ENCODE peak calls at places on chromosomes 4 and X, in nine cellular contexts. W is upper lobe of left lung, H is body of pancreas, N is vagina, O is IMR-90, T is endothelial cell of umbilical vein, Q is A549, D is NB4, B is sigmoid colon. L is an unnamed sample.

GRCh38 chrX:44306336-44306735 is 37.1 kb downstream of the EFHC2 start:
- DNase-seq in W (no peak), H (no peak), N (no peak), O (peak; percentile 20), T (no peak), Q (no peak), D (no peak), B (no peak), L (no peak)

GRCh38 chr4:94334519-94334918 is 8.1 kb downstream of the HPGDS start:
- DNase-seq in W (no peak), H (no peak), N (no peak), O (no peak), T (no peak), Q (no peak), D (no peak), B (no peak), L (no peak)

GRCh38 chr4:95552942-95553550 is 4.3 kb upstream of the UNC5C start:
- DNase-seq in W (no peak), H (no peak), N (no peak), O (no peak), T (no peak), Q (no peak), D (no peak), B (no peak), L (no peak)

GRCh38 chr4:78345237-78345636 is 206.3 kb upstream of the ANXA3 start:
- DNase-seq in W (no peak), H (no peak), N (no peak), O (no peak), T (no peak), Q (no peak), D (peak; percentile 25), B (no peak), L (no peak)

GRCh38 chr4:78684196-78685079 is 91.7 kb upstream of the BMP2K start:
- DNase-seq in W (no peak), H (no peak), N (no peak), O (peak; percentile 55), T (peak; percentile 45), Q (no peak), D (no peak), B (no peak), L (no peak)

GRCh38 chr4:138772366-138772765 is 243.2 kb upstream of the NOCT start:
- DNase-seq in W (no peak), H (no peak), N (no peak), O (no peak), T (no peak), Q (no peak), D (no peak), B (no peak), L (no peak)

GRCh38 chrX:37472836-37473235 is 98.6 kb upstream of the LANCL3 start:
- DNase-seq in W (no peak), H (no peak), N (no peak), O (no peak), T (no peak), Q (no peak), D (no peak), B (no peak), L (no peak)

GRCh38 chr4:128524311-128524710 is 236.7 kb upstream of the PGRMC2 start:
- DNase-seq in W (peak; percentile 80), H (no peak), N (no peak), O (peak; percentile 65), T (peak; percentile 80), Q (peak; percentile 51), D (no peak), B (no peak), L (peak; percentile 50)

GRCh38 chr4:24104173-24104572 is 214.3 kb upstream of the PPARGC1A start:
- DNase-seq in W (no peak), H (no peak), N (no peak), O (peak; percentile 55), T (no peak), Q (no peak), D (no peak), B (no peak), L (no peak)

GRCh38 chr4:24103434-24104168 is 213.8 kb upstream of the PPARGC1A start:
- DNase-seq in W (no peak), H (no peak), N (no peak), O (peak; percentile 58), T (no peak), Q (no peak), D (no peak), B (no peak), L (no peak)

GRCh38 chr4:24102621-24103020 is 212.8 kb upstream of the PPARGC1A start:
- DNase-seq in W (no peak), H (no peak), N (no peak), O (no peak), T (no peak), Q (no peak), D (no peak), B (no peak), L (no peak)

GRCh38 chr4:24105183-24106039 is 215.6 kb upstream of the PPARGC1A start:
- DNase-seq in W (no peak), H (no peak), N (no peak), O (peak; percentile 99), T (no peak), Q (peak; percentile 1), D (no peak), B (no peak), L (peak; percentile 35)
- H3K4me3 ChIP-seq in W (no peak overlapping the region), H (no peak overlapping the region), N (no peak overlapping the region), O (peak overlapping the region; percentile 21), T (no peak overlapping the region), Q (no peak overlapping the region), D (no peak overlapping the region), B (no peak overlapping the region), L (no peak overlapping the region)

GRCh38 chr4:183443609-183444148 is 757 bp upstream of the CDKN2AIP start:
- DNase-seq in W (no peak), H (no peak), N (peak; percentile 84), O (peak; percentile 52), T (peak; percentile 80), Q (peak; percentile 25), D (no peak), B (peak; percentile 81), L (no peak)
- TF ChIP-seq POLR2A in W (no peak), H (no peak), N (no peak), O (no peak), T (no peak), Q (no peak), D (no peak), B (no peak), L (no peak)

DNA sequence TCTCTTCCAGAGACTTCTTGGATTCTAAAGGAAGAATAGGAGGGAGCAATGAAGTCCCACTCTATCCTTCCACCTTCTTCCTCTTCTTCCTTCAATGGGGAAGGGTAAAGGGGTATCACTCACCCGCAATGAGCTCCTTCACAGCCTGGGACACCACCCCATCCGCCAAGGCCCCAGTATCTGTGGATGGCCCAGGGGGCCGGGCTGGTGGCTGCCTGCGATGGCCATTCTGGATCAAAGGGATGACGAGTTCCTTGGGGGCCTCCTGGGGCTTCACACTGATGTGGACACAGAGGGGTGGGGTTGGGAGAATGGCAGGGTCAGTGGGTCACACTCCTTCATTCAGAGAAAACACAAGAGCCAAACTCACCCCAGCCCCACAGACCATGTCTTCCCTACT is 1.0 kb downstream of the GPKOW start:
- DNase-seq in W (no peak), H (no peak), N (no peak), O (no peak), T (no peak), Q (no peak), D (no peak), B (no peak), L (no peak)
- H3K4me3 ChIP-seq in W (peak overlapping the region; percentile 63), H (no peak overlapping the region), N (peak overlapping the region; percentile 69), O (peak overlapping the region; percentile 90), T (peak overlapping the region; percentile 95), Q (peak overlapping the region; percentile 95), D (peak overlapping the region; percentile 89), B (no peak overlapping the region), L (no peak overlapping the region)

GRCh38 chrX:154549766-154550165 is 2.3 kb downstream of the IKBKG start:
- DNase-seq in W (no peak), H (no peak), N (no peak), O (peak; percentile 77), T (no peak), Q (no peak), D (no peak), B (no peak), L (no peak)

GRCh38 chrX:154545673-154546274 is 872 bp downstream of the G6PD start:
- DNase-seq in W (no peak), H (no peak), N (no peak), O (no peak), T (no peak), Q (no peak), D (no peak), B (no peak), L (no peak)

GRCh38 chrX:154548028-154548316 is 552 bp downstream of the IKBKG start:
- DNase-seq in W (no peak), H (no peak), N (no peak), O (peak; percentile 26), T (no peak), Q (no peak), D (no peak), B (no peak), L (no peak)

GRCh38 chrX:154546354-154547244 is at the start of gene G6PD:
- DNase-seq in W (peak; percentile 76), H (peak; percentile 85), N (no peak), O (peak; percentile 35), T (peak; percentile 51), Q (peak; percentile 65), D (peak; percentile 81), B (no peak), L (no peak)

DNA sequence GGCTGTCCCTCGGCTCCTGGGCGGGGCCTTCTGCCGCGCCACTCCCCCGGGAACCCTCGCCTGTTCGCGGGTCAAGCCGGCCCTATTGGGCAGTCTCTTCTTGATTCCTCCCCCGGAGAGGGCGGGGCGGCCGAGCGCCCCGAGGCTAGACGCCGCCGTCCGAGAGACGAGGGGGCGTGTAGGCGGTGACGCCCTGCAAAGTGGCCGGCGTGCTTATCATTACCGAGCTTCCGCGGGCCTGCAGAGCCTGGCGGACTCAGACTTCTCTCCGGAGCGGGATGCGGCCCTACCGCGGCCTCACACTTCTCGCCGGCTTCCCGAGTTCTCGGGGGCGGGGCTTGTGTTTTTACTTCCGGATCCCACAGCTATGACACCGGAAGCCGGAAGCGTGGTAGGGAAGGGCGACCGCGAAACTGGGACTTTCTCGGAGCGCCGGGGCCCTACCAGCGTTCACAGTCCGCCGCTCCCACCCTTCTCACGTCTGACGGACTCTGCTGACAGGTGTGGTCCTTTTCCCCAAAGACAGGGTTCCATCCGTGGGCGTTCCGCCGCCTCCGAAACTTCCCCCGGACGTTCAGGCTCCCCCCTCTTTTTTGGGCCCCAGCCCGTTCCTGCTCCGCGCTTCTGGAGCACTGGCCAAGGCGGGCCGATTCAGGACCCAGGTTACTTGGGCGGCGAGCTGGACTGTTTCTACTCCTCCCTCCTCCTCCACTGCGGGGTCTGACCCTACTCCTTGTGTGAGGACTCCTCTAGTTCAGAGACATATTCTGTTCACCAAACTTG is at the start of gene IKBKG:
- DNase-seq in W (peak; percentile 93), H (peak; percentile 90), N (no peak), O (peak; percentile 86), T (peak; percentile 91), Q (peak; percentile 82), D (peak; percentile 91), B (peak; percentile 96), L (peak; percentile 97)
- TF ChIP-seq POLR2A in W (no peak), H (peak; percentile 62), N (no peak), O (peak; percentile 63), T (no peak), Q (peak; percentile 16), D (peak; percentile 55), B (peak; percentile 35), L (no peak)